ENCODE peak calls at places on chromosome 1, in nine cellular contexts. M, G, K, R, T, J, V, C and E are unnamed samples.

GRCh38 chr1:87513270-87513669 is 184.6 kb downstream of the LMO4 start:
- DNase-seq in R (no peak), V (no peak), T (peak; percentile 67), G (no peak), K (no peak), M (no peak), J (no peak), C (no peak), E (no peak)

GRCh38 chr1:99627615-99628014 is 18.3 kb upstream of the PALMD start:
- DNase-seq in T (no peak), V (no peak), J (no peak), M (no peak), C (no peak), G (no peak), K (no peak), R (no peak), E (no peak)

GRCh38 chr1:115668579-115668978 is 26.8 kb downstream of the VANGL1 start:
- DNase-seq in K (no peak), T (no peak), C (no peak), J (no peak), M (no peak), G (no peak), R (no peak), V (no peak), E (no peak)

GRCh38 chr1:39845569-39846566 is 37.4 kb downstream of the TRIT1 start:
- DNase-seq in R (peak; percentile 73), V (peak; percentile 29), M (peak; percentile 86), T (peak; percentile 92), C (peak; percentile 84), G (no peak), K (peak; percentile 77), J (peak; percentile 84), E (peak; percentile 95)

GRCh38 chr1:247077768-247078314 is 770 bp downstream of the ZNF670 start:
- DNase-seq in K (no peak), C (no peak), V (no peak), R (peak; percentile 2), M (no peak), G (no peak), J (no peak), T (peak; percentile 38), E (no peak)

GRCh38 chr1:110634455-110635281 is 28.5 kb upstream of the KCNA2 start:
- DNase-seq in J (peak; percentile 81), M (peak; percentile 91), V (peak; percentile 52), T (peak; percentile 76), K (peak; percentile 67), G (peak; percentile 79), C (peak; percentile 93), R (peak; percentile 54), E (peak; percentile 51)

GRCh38 chr1:165114022-165114888 is 242.3 kb downstream of the LMX1A start:
- DNase-seq in C (no peak), G (no peak), M (no peak), J (no peak), R (peak; percentile 53), V (no peak), K (peak; percentile 36), T (peak; percentile 67), E (peak; percentile 47)

GRCh38 chr1:4170953-4171352 is 270.9 kb upstream of the C1orf174 start:
- DNase-seq in J (peak; percentile 37), G (no peak), M (no peak), R (no peak), K (no peak), C (peak; percentile 40), T (no peak), V (no peak), E (no peak)

GRCh38 chr1:185463011-185463410 is 146.0 kb upstream of the IVNS1ABP start:
- DNase-seq in J (no peak), C (no peak), K (no peak), G (no peak), T (no peak), M (no peak), V (no peak), R (peak; percentile 73), E (no peak)

GRCh38 chr1:31216016-31216415 is 23.7 kb downstream of the NKAIN1 start:
- DNase-seq in G (no peak), R (peak; percentile 22), V (no peak), M (peak; percentile 72), T (peak; percentile 60), C (no peak), K (peak; percentile 62), J (no peak), E (peak; percentile 54)

GRCh38 chr1:156452863-156453262 is 47.7 kb downstream of the MEF2D start:
- DNase-seq in G (no peak), J (no peak), C (no peak), V (no peak), T (no peak), M (no peak), K (no peak), R (no peak), E (no peak)

GRCh38 chr1:156448134-156448967 is 52.2 kb downstream of the MEF2D start:
- DNase-seq in R (no peak), V (no peak), J (no peak), C (no peak), M (no peak), T (no peak), K (no peak), G (no peak), E (no peak)

GRCh38 chr1:156455362-156455761 is 45.2 kb downstream of the MEF2D start:
- DNase-seq in T (no peak), M (no peak), G (no peak), K (no peak), C (no peak), V (no peak), J (no peak), R (no peak), E (no peak)

GRCh38 chr1:156456625-156457465 is 43.7 kb downstream of the MEF2D start:
- DNase-seq in K (peak; percentile 98), G (peak; percentile 99), V (peak; percentile 94), C (peak; percentile 100), M (peak; percentile 96), T (peak; percentile 96), J (peak; percentile 99), R (peak; percentile 98), E (peak; percentile 98)

GRCh38 chr1:156451486-156452184 is 48.9 kb downstream of the MEF2D start:
- DNase-seq in M (no peak), V (no peak), R (no peak), K (no peak), G (no peak), T (no peak), J (no peak), C (no peak), E (no peak)
- TF ChIP-seq CTCF in M (no peak), V (no peak), R (no peak), K (no peak), G (no peak), T (peak; percentile 24), J (no peak), C (no peak), E (no peak)

DNA sequence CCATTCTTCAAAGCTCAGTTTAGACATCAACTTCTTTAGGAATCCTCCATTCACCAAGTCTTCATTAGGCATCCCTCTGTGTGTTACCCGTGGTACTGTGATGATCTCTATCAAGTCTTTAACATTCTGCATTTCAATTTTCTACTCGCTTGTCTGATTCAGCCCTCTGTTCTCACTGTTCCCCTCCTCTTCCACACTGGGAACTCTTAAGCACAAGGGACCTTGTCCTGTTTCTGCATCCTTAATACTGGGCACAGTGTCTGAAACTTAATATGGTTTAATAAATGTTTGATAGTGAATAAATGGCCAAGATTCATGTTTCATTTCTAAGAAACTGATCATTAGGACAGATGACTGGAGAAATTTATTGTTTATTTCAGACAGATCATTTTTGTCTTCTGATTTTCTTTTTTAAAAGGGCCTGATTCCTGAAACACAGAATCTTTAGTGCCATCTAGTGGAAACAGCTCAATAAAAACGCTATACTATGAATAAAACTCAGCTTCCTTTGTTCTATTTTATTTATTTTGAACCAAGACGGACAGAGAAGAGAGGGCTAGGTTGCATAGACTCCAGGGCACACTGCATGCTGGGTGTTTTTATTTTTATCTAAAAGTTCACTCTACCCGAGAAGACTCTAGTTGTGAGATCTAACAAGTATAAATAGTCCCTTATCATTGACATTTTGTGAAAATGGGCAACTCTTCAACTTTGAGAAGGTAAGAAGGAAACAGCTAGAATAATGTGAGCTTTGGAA is 7.0 kb upstream of the TRIM45 start:
- DNase-seq in T (peak; percentile 61), J (no peak), V (peak; percentile 21), C (no peak), G (no peak), M (no peak), K (no peak), R (peak; percentile 46), E (no peak)
- TF ChIP-seq CTCF in T (peak; percentile 68), J (peak; percentile 51), V (peak; percentile 72), C (no peak), G (no peak), M (peak; percentile 61), K (peak; percentile 50), R (peak; percentile 64), E (peak; percentile 36)

DNA sequence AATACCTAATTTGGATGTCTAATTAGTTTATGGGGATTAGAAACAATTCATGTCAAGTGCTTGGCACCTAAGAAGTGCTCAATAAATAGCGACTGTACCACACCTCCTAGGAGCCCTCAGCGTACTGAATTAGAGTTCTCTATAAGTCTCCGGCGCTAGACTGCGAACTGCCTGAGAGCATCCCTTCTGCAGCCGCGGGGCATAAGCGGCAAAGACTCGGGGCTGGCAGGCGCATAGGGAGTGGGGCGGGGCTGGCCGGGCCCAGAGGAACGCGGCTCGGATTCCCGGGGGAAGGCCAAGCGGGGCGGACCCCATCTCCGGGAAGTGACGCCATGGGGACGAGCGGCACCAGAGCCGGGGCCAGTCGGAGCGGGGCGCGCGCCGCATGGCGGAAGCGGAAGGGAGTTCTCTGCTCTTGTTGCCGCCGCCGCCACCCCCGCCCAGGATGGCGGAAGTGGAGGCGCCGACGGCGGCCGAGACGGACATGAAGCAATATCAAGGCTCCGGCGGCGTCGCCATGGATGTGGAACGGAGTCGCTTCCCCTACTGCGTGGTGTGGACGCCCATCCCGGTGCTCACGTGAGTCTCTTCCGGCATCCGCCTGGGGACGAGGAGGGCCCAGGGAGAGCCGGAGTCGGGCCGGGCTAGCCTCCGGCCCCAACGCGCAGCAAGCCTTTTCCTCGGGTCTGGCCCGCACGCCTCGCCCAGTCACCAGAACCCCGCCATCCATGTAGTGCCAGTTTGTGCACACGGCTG is at the start of gene TMEM222:
- DNase-seq in G (peak; percentile 99), V (peak; percentile 98), T (peak; percentile 99), R (peak; percentile 97), C (peak; percentile 99), K (peak; percentile 95), J (peak; percentile 99), M (peak; percentile 98), E (peak; percentile 98)
- TF ChIP-seq CTCF in G (peak; percentile 11), V (no peak), T (no peak), R (no peak), C (peak; percentile 23), K (peak; percentile 53), J (peak; percentile 40), M (peak; percentile 47), E (no peak)

GRCh38 chr1:153288634-153289275 is 24.0 kb downstream of the PGLYRP3 start:
- DNase-seq in M (no peak), R (no peak), C (no peak), K (no peak), J (no peak), T (peak; percentile 32), G (no peak), V (peak; percentile 34), E (peak; percentile 29)
- TF ChIP-seq CTCF in M (peak; percentile 12), R (peak; percentile 37), C (no peak), K (peak; percentile 27), J (peak; percentile 43), T (peak; percentile 71), G (no peak), V (peak; percentile 58), E (peak; percentile 34)

GRCh38 chr1:70153739-70154138 is 51.6 kb downstream of the LRRC40 start:
- DNase-seq in R (no peak), K (no peak), C (no peak), T (no peak), J (no peak), V (no peak), G (no peak), M (no peak), E (no peak)
- TF ChIP-seq CTCF in R (no peak), K (no peak), C (no peak), T (no peak), J (no peak), V (no peak), G (no peak), M (no peak), E (no peak)